ENCODE peak calls at places on chromosomes 6 and 20, in ten cellular contexts. J, M, D, U, X, T, R, H, C and L are unnamed samples.

GRCh38 chr6:137233561-137234504 is 14.6 kb upstream of the IFNGR1 start:
- DNase-seq in J (no peak), M (peak; percentile 63), D (no peak), U (peak; percentile 77), X (peak; percentile 27), T (no peak), R (no peak), H (no peak), C (peak; percentile 68), L (peak; percentile 77)

GRCh38 chr6:7468382-7469081 is 72.9 kb upstream of the DSP start:
- DNase-seq in J (no peak), M (peak; percentile 63), D (peak; percentile 61), U (peak; percentile 56), X (peak; percentile 5), T (no peak), R (no peak), H (no peak), C (no peak), L (peak; percentile 54)

GRCh38 chr6:16759181-16759645 is 2.0 kb downstream of the ATXN1 start:
- DNase-seq in J (no peak), M (peak; percentile 13), D (no peak), U (peak; percentile 47), X (peak; percentile 4), T (no peak), R (no peak), H (no peak), C (no peak), L (no peak)

GRCh38 chr6:52909131-52909530 is 367 bp downstream of the GSTA3 start:
- DNase-seq in J (no peak), M (no peak), D (no peak), U (no peak), X (no peak), T (no peak), R (no peak), H (no peak), C (no peak), L (no peak)

GRCh38 chr6:157244175-157244574 is 79.1 kb downstream of the TMEM242 start:
- DNase-seq in J (no peak), M (peak; percentile 53), D (no peak), U (peak; percentile 84), X (no peak), T (no peak), R (no peak), H (no peak), C (no peak), L (no peak)

GRCh38 chr6:119445666-119446622 is 96.4 kb upstream of the MAN1A1 start:
- DNase-seq in J (peak; percentile 27), M (peak; percentile 16), D (no peak), U (peak; percentile 81), X (peak; percentile 27), T (no peak), R (no peak), H (no peak), C (no peak), L (no peak)

GRCh38 chr20:36839150-36839549 is 36.8 kb upstream of the TLDC2 start:
- DNase-seq in J (no peak), M (no peak), D (no peak), U (no peak), X (no peak), T (no peak), R (no peak), H (no peak), C (no peak), L (no peak)

GRCh38 chr6:131979515-131980337 is 28.6 kb upstream of the CCN2 start:
- DNase-seq in J (no peak), M (no peak), D (no peak), U (peak; percentile 100), X (no peak), T (no peak), R (no peak), H (no peak), C (peak; percentile 84), L (no peak)

GRCh38 chr20:11608736-11609135 is 309.0 kb upstream of the BTBD3 start:
- DNase-seq in J (no peak), M (no peak), D (no peak), U (no peak), X (no peak), T (no peak), R (no peak), H (no peak), C (no peak), L (no peak)

GRCh38 chr6:167703781-167704180 is 122.9 kb upstream of the AFDN start:
- DNase-seq in J (no peak), M (no peak), D (no peak), U (no peak), X (no peak), T (no peak), R (no peak), H (no peak), C (no peak), L (no peak)

GRCh38 chr20:49569403-49570115 is 1.6 kb upstream of the PTGIS start:
- DNase-seq in J (no peak), M (no peak), D (no peak), U (peak; percentile 62), X (no peak), T (no peak), R (no peak), H (no peak), C (no peak), L (no peak)

GRCh38 chr6:56393615-56394612 is 146.5 kb upstream of the COL21A1 start:
- DNase-seq in J (no peak), M (no peak), D (no peak), U (no peak), X (no peak), T (no peak), R (no peak), H (no peak), C (no peak), L (no peak)

GRCh38 chr6:56802570-56802969 is 152.3 kb upstream of the BEND6 start:
- DNase-seq in J (no peak), M (no peak), D (no peak), U (peak; percentile 79), X (peak; percentile 55), T (no peak), R (no peak), H (no peak), C (no peak), L (no peak)

DNA sequence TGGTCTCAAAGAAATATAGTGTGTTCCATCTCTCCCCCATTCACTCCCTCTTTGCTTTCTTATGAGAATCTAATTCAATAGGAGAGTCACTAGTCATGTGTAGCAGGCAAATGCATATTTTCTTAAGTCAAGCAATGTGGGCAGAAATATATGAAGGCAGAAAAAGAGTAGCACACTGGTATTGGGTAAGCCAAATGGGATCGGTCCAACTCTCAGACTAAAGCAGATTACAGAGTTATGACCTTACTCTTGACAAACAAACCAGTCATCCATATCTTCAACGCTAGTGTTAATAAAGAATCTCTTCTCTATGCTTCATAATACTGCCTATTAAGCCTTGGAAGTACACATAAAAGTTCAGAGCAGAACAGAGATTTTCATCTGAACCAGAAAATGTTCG is 320.2 kb upstream of the JARID2 start:
- DNase-seq in J (no peak), M (no peak), D (no peak), U (peak; percentile 34), X (no peak), T (no peak), R (no peak), H (no peak), C (peak; percentile 27), L (no peak)
- TF ChIP-seq CTCF in J (no peak), M (no peak), D (no peak), U (no peak), X (no peak), T (no peak), R (no peak), H (no peak), C (no peak), L (no peak)

DNA sequence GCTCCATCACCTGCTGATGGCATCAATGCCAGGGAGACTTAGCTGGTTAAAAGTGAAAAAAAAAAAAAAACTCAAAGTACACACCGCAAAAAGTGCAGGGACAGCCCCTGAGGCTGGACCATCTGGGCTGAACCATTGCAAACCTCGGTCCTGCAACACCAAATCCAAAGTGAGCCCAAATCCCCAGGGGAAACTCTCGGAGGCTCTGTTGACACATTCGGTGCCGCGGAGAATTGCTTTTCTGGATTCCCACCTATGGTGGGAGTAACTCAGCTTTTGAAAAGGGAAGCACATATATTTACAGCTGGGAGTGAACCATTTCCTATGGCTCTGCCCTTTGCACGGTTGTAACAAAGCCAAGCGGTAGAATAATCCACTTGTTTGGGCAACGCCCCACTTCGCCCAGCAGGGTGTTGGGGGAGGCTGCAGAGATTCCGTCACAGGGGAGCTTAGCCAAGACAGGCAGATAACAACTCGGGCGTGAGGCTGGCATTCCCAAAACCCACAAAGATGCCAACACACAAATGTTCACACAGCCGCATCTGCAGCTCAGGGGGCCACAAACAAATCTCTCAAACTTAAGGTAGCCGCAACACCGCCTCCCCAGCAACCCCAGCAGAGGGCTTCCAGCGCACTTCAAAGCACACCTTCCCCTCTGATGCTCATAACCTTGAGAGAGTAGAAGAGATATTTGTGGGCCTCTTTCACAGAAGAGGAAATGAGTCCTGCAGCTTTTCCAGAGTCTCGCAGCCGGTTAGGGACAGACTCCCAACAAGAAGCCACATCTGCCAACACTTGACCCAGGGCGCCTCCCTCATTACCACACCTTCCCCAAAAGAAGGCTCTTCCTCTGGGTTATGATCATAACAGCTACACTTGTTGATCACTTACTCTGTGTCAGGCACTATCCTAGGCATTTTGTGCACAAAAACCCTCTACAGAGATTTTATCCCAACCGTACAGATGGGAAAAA is 11.4 kb downstream of the ZC3H12D start:
- DNase-seq in J (no peak), M (no peak), D (no peak), U (peak; percentile 19), X (no peak), T (no peak), R (no peak), H (peak; percentile 61), C (no peak), L (no peak)
- TF ChIP-seq CTCF in J (peak; percentile 5), M (no peak), D (no peak), U (no peak), X (no peak), T (no peak), R (peak; percentile 18), H (peak; percentile 64), C (no peak), L (no peak)

DNA sequence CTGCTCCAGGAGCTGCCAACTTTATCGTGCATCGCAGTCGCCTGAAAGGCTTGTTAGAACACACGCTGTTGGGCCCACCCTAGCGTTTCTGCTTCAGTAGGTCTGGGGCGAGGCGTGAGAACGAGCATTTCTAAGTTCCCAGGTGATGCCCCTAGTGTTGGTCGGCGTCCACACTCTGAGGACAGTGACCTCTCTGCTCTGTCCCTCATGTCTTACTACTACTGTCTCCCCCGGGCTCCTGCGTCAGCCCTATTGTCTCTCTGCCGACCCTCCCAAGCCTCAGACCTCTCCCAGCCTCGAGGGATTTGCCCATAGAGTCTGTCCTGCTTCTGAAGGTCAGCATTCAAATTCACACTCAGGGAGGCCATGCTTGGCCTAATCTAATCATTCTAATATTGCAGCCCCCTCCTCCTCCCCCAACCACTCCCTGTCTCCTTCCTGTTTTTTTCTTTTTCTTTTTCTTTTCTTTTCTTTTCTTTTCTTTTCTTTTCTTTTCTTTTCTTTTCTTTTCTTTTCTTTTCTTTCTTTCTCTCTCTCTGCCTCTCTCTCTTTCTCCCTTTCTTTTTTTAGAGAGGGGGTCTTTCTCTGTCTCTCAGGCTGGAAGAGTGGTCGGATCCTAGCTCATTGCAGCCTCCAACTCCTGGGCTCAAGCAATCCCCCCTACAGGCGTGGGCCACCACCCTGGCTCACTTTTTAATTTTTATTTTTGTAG is 873 bp upstream of the ZFP64 start:
- DNase-seq in J (peak; percentile 66), M (no peak), D (no peak), U (no peak), X (peak; percentile 65), T (no peak), R (peak; percentile 68), H (peak; percentile 59), C (no peak), L (peak; percentile 26)
- TF ChIP-seq CTCF in J (peak; percentile 47), M (no peak), D (no peak), U (no peak), X (no peak), T (peak; percentile 19), R (peak; percentile 46), H (no peak), C (no peak), L (peak; percentile 31)

GRCh38 chr6:84779380-84779779 is 15.0 kb upstream of the TBX18 start:
- DNase-seq in J (no peak), M (no peak), D (no peak), U (no peak), X (no peak), T (no peak), R (no peak), H (no peak), C (no peak), L (no peak)
- TF ChIP-seq CTCF in J (no peak), M (no peak), D (no peak), U (no peak), X (no peak), T (no peak), R (no peak), H (no peak), C (peak; percentile 25), L (no peak)